ENCODE peak calls at places on chromosomes 2 and 18, in five cellular contexts. X is mammary epithelial cell, O is adrenal gland, A is stomach, E is HCT116. P is an unnamed sample. For H3K4me1, the result is how much of the 10 kb centered on the place peaks cover.

GRCh38 chr2:60867007-60867406 is 14.4 kb upstream of the REL start:
- DNase-seq in A (no peak), O (no peak), X (no peak), E (no peak), P (no peak)

GRCh38 chr18:58578835-58579560 is 49.9 kb downstream of the ALPK2 start:
- DNase-seq in O (no peak), E (no peak), X (peak), A (no peak), P (no peak)

GRCh38 chr2:40551081-40551480 is 99.2 kb upstream of the SLC8A1 start:
- DNase-seq in A (no peak), O (no peak), X (no peak), E (no peak), P (no peak)

GRCh38 chr2:128786800-128787478 is 468.3 kb upstream of the HS6ST1 start:
- DNase-seq in O (no peak), E (no peak), A (no peak), X (no peak), P (peak)

GRCh38 chr18:59540819-59541218 is 156.4 kb downstream of the CCBE1 start:
- DNase-seq in E (no peak), A (no peak), X (no peak), O (no peak), P (no peak)

GRCh38 chr2:112582314-112582746 is 2.1 kb upstream of the CHCHD5 start:
- DNase-seq in O (peak), A (no peak), X (peak), E (peak), P (peak)

GRCh38 chr2:133044556-133044955 is 374.6 kb upstream of the LYPD1 start:
- DNase-seq in X (peak), O (no peak), E (no peak), A (no peak), P (no peak)

GRCh38 chr2:11701831-11702301 is 31.9 kb upstream of the NTSR2 start:
- DNase-seq in X (no peak), E (no peak), A (no peak), O (peak), P (peak)

GRCh38 chr18:36544036-36544725 is 246.7 kb downstream of the FHOD3 start:
- DNase-seq in E (no peak), O (peak), A (no peak), X (peak), P (no peak)

GRCh38 chr2:238895901-238896600 is 48.2 kb downstream of the TWIST2 start:
- DNase-seq in A (peak), X (no peak), O (peak), E (no peak), P (peak)

GRCh38 chr18:28039078-28039477 is 137.9 kb downstream of the CDH2 start:
- DNase-seq in A (no peak), O (peak), E (no peak), X (peak), P (no peak)

GRCh38 chr2:62099523-62100175 is 96.3 kb upstream of the B3GNT2 start:
- DNase-seq in X (no peak), E (no peak), O (no peak), A (no peak), P (no peak)

GRCh38 chr2:241576293-241576654 is 17.7 kb downstream of the BOK start:
- DNase-seq in A (no peak), E (no peak), X (no peak), O (no peak), P (no peak)

GRCh38 chr2:204613635-204614034 is 68.4 kb downstream of the PARD3B start:
- DNase-seq in E (no peak), A (no peak), O (no peak), X (no peak), P (no peak)

GRCh38 chr2:47664817-47665216 is 118.1 kb upstream of the MSH6 start:
- DNase-seq in A (no peak), E (no peak), O (no peak), X (peak), P (peak)

GRCh38 chr2:174836345-174836999 is 72.2 kb upstream of the CHRNA1 start:
- DNase-seq in X (peak), E (no peak), A (no peak), O (peak), P (no peak)

GRCh38 chr2:112476434-112476833 is 5.5 kb upstream of the TTL start:
- DNase-seq in X (no peak), A (no peak), O (no peak), E (no peak), P (no peak)

GRCh38 chr2:10537522-10538195 is 89.5 kb upstream of the ODC1 start:
- DNase-seq in X (no peak), A (no peak), E (no peak), O (no peak), P (no peak)

GRCh38 chr18:42028232-42028832 is 73.3 kb downstream of the PIK3C3 start:
- DNase-seq in O (peak), A (no peak), X (no peak), E (no peak), P (peak)

GRCh38 chr18:38470421-38470820 is 904.8 kb upstream of the CELF4 start:
- DNase-seq in A (no peak), O (no peak), X (no peak), E (no peak), P (no peak)

GRCh38 chr2:101816598-101816997 is 119.1 kb downstream of the MAP4K4 start:
- DNase-seq in A (no peak), O (no peak), E (no peak), X (no peak), P (no peak)

GRCh38 chr2:72291059-72291458 is 143.4 kb upstream of the CYP26B1 start:
- DNase-seq in E (no peak), A (no peak), X (no peak), O (no peak), P (no peak)

GRCh38 chr18:55420977-55421611 is 166.9 kb downstream of the TCF4 start:
- DNase-seq in O (no peak), X (no peak), A (no peak), E (no peak), P (no peak)
- H3K4me1 ChIP-seq in O (under half), X (under half), A (under half), E (under half), P (under half)

GRCh38 chr18:51739044-51739666 is 541.7 kb upstream of the MEX3C start:
- DNase-seq in A (no peak), E (no peak), O (no peak), X (no peak), P (no peak)
- H3K27ac ChIP-seq in A (no peak), E (no peak), O (no peak), X (no peak), P (no peak)

GRCh38 chr2:236753611-236754010 is 184.0 kb downstream of the ACKR3 start:
- DNase-seq in O (no peak), A (no peak), X (no peak), E (no peak), P (no peak)
- H3K4me1 ChIP-seq in O (under half), A (under half), X (under half), E (under half), P (under half)

GRCh38 chr2:43130548-43130875 is 95.9 kb downstream of the ZFP36L2 start:
- DNase-seq in E (no peak), A (no peak), O (no peak), X (no peak), P (no peak)
- H3K27ac ChIP-seq in E (peak), A (peak), O (peak), X (peak), P (peak)

P was measured in colonic mucosa.